ENCODE peak calls at places on chromosomes 6 and 20, in eight cellular contexts. M, H, E, K, C, V, G and O are unnamed samples.

GRCh38 chr6:120357447-120357846 is 976.8 kb downstream of the TBC1D32 start:
- DNase-seq in M (no peak), H (no peak), E (no peak), K (no peak), C (no peak), V (no peak), G (no peak), O (no peak)

GRCh38 chr20:39473533-39473932 is 511.4 kb downstream of the DHX35 start:
- DNase-seq in M (no peak), H (no peak), E (no peak), K (no peak), C (no peak), V (no peak), G (no peak), O (no peak)

GRCh38 chr20:43409041-43409913 is 48.4 kb upstream of the SRSF6 start:
- DNase-seq in M (peak), H (peak), E (no peak), K (peak), C (peak), V (no peak), G (no peak), O (no peak)

GRCh38 chr6:130969807-130970491 is 93.1 kb downstream of the EPB41L2 start:
- DNase-seq in M (no peak), H (no peak), E (no peak), K (peak), C (peak), V (no peak), G (peak), O (peak)

GRCh38 chr6:150373260-150373701 is 4.5 kb downstream of the IYD start:
- DNase-seq in M (no peak), H (no peak), E (no peak), K (no peak), C (no peak), V (no peak), G (no peak), O (peak)

GRCh38 chr6:105452924-105453756 is 50.3 kb upstream of the PREP start:
- DNase-seq in M (no peak), H (peak), E (no peak), K (no peak), C (no peak), V (no peak), G (no peak), O (peak)

GRCh38 chr20:50591233-50591852 is 81.2 kb downstream of the PTPN1 start:
- DNase-seq in M (no peak), H (no peak), E (no peak), K (no peak), C (no peak), V (no peak), G (no peak), O (no peak)

GRCh38 chr6:168132531-168133184 is 53.6 kb upstream of the FRMD1 start:
- DNase-seq in M (peak), H (no peak), E (peak), K (peak), C (peak), V (peak), G (peak), O (peak)

GRCh38 chr6:37059344-37060194 is 54.1 kb downstream of the FGD2 start:
- DNase-seq in M (peak), H (peak), E (peak), K (peak), C (peak), V (peak), G (peak), O (peak)

GRCh38 chr20:8355453-8355852 is 223.4 kb downstream of the PLCB1 start:
- DNase-seq in M (no peak), H (no peak), E (no peak), K (no peak), C (no peak), V (no peak), G (no peak), O (no peak)

GRCh38 chr6:136699358-136699757 is 92.9 kb downstream of the MAP3K5 start:
- DNase-seq in M (no peak), H (no peak), E (no peak), K (no peak), C (no peak), V (no peak), G (no peak), O (no peak)

GRCh38 chr6:18147160-18147559 is 7.7 kb downstream of the TPMT start:
- DNase-seq in M (no peak), H (no peak), E (no peak), K (peak), C (no peak), V (peak), G (peak), O (no peak)

GRCh38 chr6:18151801-18152200 is 3.1 kb downstream of the TPMT start:
- DNase-seq in M (no peak), H (no peak), E (no peak), K (no peak), C (no peak), V (no peak), G (no peak), O (no peak)

GRCh38 chr6:18142591-18142861 is 12.4 kb downstream of the TPMT start:
- DNase-seq in M (no peak), H (no peak), E (no peak), K (no peak), C (no peak), V (no peak), G (no peak), O (no peak)

GRCh38 chr6:18148304-18149025 is 6.4 kb downstream of the TPMT start:
- DNase-seq in M (no peak), H (no peak), E (peak), K (peak), C (no peak), V (peak), G (no peak), O (no peak)

GRCh38 chr6:18147616-18148015 is 7.3 kb downstream of the TPMT start:
- DNase-seq in M (no peak), H (no peak), E (no peak), K (no peak), C (no peak), V (no peak), G (no peak), O (no peak)
- H3K4me3 ChIP-seq in M (no peak), H (no peak), E (no peak), K (no peak), C (no peak), V (no peak), G (no peak), O (no peak)

DNA sequence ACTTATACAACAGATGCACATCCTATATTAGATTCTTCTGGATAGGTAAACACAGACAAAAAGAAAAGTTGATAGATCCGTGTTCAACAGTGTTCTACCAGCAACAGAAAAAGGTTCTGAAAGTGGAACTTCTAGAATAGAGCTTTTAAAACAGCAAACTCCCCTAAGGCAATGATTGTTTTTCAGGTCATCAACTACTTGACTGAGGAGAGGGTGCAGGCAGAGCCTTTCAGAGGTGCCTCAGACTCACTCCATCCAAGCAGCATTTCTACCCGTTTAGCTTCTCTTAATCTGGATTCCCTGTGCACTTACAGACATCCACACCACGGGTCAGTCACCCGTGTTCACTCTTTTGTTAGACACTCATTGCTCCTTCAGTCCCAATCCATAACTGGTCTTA is 28.9 kb downstream of the FYN start:
- DNase-seq in M (no peak), H (peak), E (no peak), K (no peak), C (no peak), V (no peak), G (no peak), O (no peak)
- H3K4me3 ChIP-seq in M (no peak), H (peak), E (no peak), K (no peak), C (no peak), V (no peak), G (no peak), O (no peak)

GRCh38 chr6:139984317-139984716 is 609.9 kb upstream of the CITED2 start:
- DNase-seq in M (no peak), H (no peak), E (no peak), K (no peak), C (no peak), V (no peak), G (no peak), O (no peak)
- H3K4me3 ChIP-seq in M (no peak), H (no peak), E (no peak), K (no peak), C (no peak), V (no peak), G (no peak), O (no peak)

GRCh38 chr20:25324412-25324811 is 66.2 kb downstream of the ABHD12 start:
- DNase-seq in M (peak), H (no peak), E (no peak), K (no peak), C (peak), V (no peak), G (peak), O (peak)

GRCh38 chr20:25325073-25325472 is 65.6 kb downstream of the ABHD12 start:
- DNase-seq in M (peak), H (no peak), E (no peak), K (no peak), C (no peak), V (no peak), G (no peak), O (no peak)

GRCh38 chr20:25327521-25328235 is 63.0 kb downstream of the ABHD12 start:
- DNase-seq in M (no peak), H (no peak), E (no peak), K (peak), C (no peak), V (no peak), G (no peak), O (no peak)

GRCh38 chr20:25323486-25324246 is 67.0 kb downstream of the ABHD12 start:
- DNase-seq in M (peak), H (no peak), E (peak), K (no peak), C (no peak), V (no peak), G (no peak), O (no peak)

DNA sequence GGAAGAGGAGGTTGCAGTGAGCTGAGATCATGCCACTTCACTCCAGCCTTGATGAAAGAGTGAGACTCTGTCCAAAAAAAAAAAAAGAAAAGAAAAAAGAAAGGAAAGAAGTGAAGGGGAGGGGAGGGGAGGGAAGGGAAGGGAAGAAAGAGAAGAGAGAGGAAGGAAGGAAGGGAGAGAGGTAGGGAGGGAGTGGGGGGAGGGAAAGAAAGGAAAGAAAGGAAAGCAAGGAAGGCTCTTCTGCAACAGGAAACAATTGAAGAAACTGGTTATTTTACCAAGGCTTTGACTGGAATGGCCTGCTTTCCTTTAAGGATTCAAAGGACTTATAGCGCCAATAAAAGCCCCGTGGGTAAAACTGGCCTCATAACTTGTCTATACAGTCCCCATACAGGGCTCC is 64.6 kb downstream of the ABHD12 start:
- DNase-seq in M (peak), H (no peak), E (no peak), K (no peak), C (no peak), V (no peak), G (no peak), O (no peak)
- H3K4me3 ChIP-seq in M (no peak), H (no peak), E (no peak), K (no peak), C (no peak), V (no peak), G (no peak), O (no peak)